ENCODE peak calls at places on chromosomes 16 and 17, in four cellular contexts. E, V, N and S are unnamed samples. For H3K4me1, the result is how much of the 10 kb centered on the place peaks cover.

GRCh38 chr16:66421891-66422290 is 5.2 kb upstream of the BEAN1 start:
- DNase-seq in E (no peak), V (no peak), N (no peak), S (no peak)

GRCh38 chr16:68257906-68258800 is 6.2 kb upstream of the SLC7A6 start:
- DNase-seq in E (peak), V (peak), N (no peak), S (no peak)

GRCh38 chr16:49574826-49575225 is 201.2 kb downstream of the C16orf78 start:
- DNase-seq in E (no peak), V (no peak), N (no peak), S (no peak)

GRCh38 chr16:12062343-12063003 is 85.9 kb downstream of the SNX29 start:
- DNase-seq in E (peak), V (no peak), N (peak), S (peak)

GRCh38 chr16:54602666-54603065 is 316.1 kb upstream of the IRX3 start:
- DNase-seq in E (no peak), V (no peak), N (no peak), S (no peak)

GRCh38 chr16:13866073-13866472 is 53.9 kb upstream of the ERCC4 start:
- DNase-seq in E (peak), V (peak), N (no peak), S (no peak)

GRCh38 chr16:57938936-57939871 is 31.7 kb downstream of the CNGB1 start:
- DNase-seq in E (peak), V (peak), N (peak), S (no peak)

GRCh38 chr16:85635545-85636140 is 22.5 kb downstream of the GSE1 start:
- DNase-seq in E (no peak), V (no peak), N (no peak), S (no peak)

GRCh38 chr16:24988137-24988535 is 27.0 kb downstream of the ARHGAP17 start:
- DNase-seq in E (no peak), V (no peak), N (no peak), S (no peak)

GRCh38 chr16:84821728-84822676 is 2.2 kb downstream of the CRISPLD2 start:
- DNase-seq in E (no peak), V (no peak), N (no peak), S (no peak)

GRCh38 chr16:46859719-46860152 is 24.4 kb upstream of the GPT2 start:
- DNase-seq in E (peak), V (peak), N (no peak), S (no peak)

GRCh38 chr17:80029235-80029974 is 6.3 kb downstream of the TBC1D16 start:
- DNase-seq in E (peak), V (no peak), N (peak), S (peak)

GRCh38 chr17:58120195-58120822 is 27.9 kb upstream of the OR4D1 start:
- DNase-seq in E (peak), V (peak), N (no peak), S (no peak)

GRCh38 chr17:38702900-38703741 is 2.0 kb upstream of the MLLT6 start:
- DNase-seq in E (peak), V (no peak), N (no peak), S (no peak)

GRCh38 chr16:81035398-81035974 is at the start of gene ATMIN:
- DNase-seq in E (peak), V (peak), N (peak), S (no peak)
- H3K4me1 ChIP-seq in E (under half), V (under half), N (under half), S (under half)

DNA sequence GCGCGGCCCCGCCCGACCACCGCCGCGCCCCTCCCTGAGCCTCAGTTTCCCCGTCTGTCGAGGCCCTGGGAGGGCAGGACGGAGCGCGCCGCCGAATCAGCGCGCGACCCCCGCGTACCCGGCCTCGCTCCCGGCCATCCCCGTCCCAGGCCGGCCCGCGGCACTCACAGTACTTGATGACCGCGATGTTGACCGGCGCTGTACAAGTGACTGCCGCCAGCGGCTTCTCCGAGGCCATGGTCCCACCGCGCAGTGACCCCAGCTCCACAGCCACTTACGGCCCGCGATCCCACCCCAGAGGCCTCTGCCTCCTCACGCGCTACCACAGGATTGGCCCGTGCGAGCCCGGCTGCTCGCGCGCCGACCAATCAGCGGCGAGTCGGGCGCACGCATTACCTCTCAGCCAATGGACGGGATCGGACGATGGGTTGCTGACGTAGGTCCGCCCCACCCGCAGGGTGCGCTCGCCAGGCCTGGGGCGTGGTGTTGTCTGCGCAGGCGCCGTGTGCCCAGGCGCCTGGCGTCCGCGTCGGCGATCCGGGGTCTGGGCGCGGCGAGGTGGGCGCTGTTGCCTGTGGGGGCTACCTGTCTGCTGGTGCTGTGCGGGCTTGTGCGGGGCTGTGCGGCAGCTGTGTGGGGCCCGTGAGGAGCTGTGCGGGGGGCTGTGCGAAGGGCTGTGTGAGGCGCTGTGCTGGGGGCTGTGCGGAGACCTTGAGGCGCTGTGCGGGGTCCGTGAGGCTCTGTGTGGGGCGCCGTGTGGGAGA is at the start of gene MVD:
- DNase-seq in E (peak), V (peak), N (peak), S (peak)
- TF ChIP-seq EP300 in E (no peak), V (no peak), N (peak), S (no peak)

GRCh38 chr17:48601184-48601527 is 3.6 kb downstream of the HOXB6 start:
- DNase-seq in E (no peak), V (no peak), N (no peak), S (no peak)
- H3K4me1 ChIP-seq in E (under half), V (under half), N (under half), S (under half)

GRCh38 chr17:57032343-57032742 is 52.7 kb upstream of the AKAP1 start:
- DNase-seq in E (peak), V (no peak), N (no peak), S (no peak)
- TF ChIP-seq EP300 in E (no peak), V (no peak), N (no peak), S (peak)

DNA sequence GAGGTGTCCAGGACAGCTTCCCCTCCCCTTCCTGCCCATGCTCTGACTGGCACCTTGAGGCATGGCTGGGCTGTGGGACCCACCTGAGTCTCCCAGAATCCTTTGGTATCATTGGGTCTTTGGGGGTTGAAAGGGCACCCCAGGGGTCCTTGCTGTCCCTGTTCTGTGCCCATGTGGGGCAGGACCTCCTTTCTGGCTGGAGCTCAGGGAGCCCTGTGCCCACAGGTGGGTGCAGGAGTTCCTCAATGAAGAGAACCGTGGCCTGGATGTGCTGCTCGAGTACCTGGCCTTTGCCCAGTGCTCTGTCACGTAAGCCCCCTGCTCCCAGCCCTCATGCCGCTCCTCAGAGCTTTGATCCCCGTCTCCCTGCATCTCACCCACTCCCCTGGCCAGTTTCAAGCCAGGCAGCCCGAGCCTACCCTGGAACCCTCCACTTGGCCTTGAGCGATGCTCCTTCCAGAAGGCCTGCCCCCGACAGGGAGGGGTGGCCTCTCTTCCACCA is 11.8 kb downstream of the FMNL1 start:
- DNase-seq in E (no peak), V (peak), N (no peak), S (no peak)
- H3K4me1 ChIP-seq in E (under half), V (half or more), N (under half), S (under half)